ENCODE peak calls at places on chromosomes 11 and 22, in four cellular contexts. P, L, C and H are unnamed samples.

GRCh38 chr11:72831521-72832300 is 17.5 kb downstream of the ATG16L2 start:
- DNase-seq in P (peak), L (peak), C (no peak), H (peak)

GRCh38 chr11:12445001-12445400 is 67.6 kb downstream of the PARVA start:
- DNase-seq in P (no peak), L (no peak), C (no peak), H (no peak)

GRCh38 chr22:19800761-19801244 is 40.2 kb downstream of the TBX1 start:
- DNase-seq in C (no peak), P (peak), L (peak), H (peak)

GRCh38 chr22:36472689-36473088 is 8.8 kb downstream of the TXN2 start:
- DNase-seq in L (no peak), C (no peak), P (no peak), H (no peak)

GRCh38 chr11:119424775-119425174 is 1.8 kb upstream of the THY1 start:
- DNase-seq in P (no peak), C (no peak), L (no peak), H (no peak)

GRCh38 chr22:36447634-36448033 is 33.8 kb downstream of the TXN2 start:
- DNase-seq in P (no peak), L (no peak), C (peak), H (no peak)

GRCh38 chr11:133815636-133816035 is 29.7 kb downstream of the SPATA19 start:
- DNase-seq in C (no peak), P (no peak), L (no peak), H (no peak)

GRCh38 chr11:8267831-8268529 is 4.3 kb upstream of the LMO1 start:
- DNase-seq in L (no peak), P (no peak), C (no peak), H (no peak)

GRCh38 chr22:25368271-25368670 is 148.8 kb downstream of the CRYBB2 start:
- DNase-seq in P (peak), L (peak), C (no peak), H (no peak)

GRCh38 chr11:13215157-13215556 is 62.4 kb upstream of the BMAL1 start:
- DNase-seq in C (no peak), P (peak), L (peak), H (no peak)

GRCh38 chr22:30270841-30271240 is 4.2 kb upstream of the OSM start:
- DNase-seq in C (peak), L (peak), P (peak), H (no peak)

GRCh38 chr11:43503417-43503816 is 144.7 kb downstream of the TTC17 start:
- DNase-seq in C (no peak), P (no peak), L (no peak), H (no peak)

GRCh38 chr11:85845052-85845631 is 10.0 kb upstream of the CCDC83 start:
- DNase-seq in L (peak), P (peak), C (no peak), H (no peak)

GRCh38 chr22:48711669-48712068 is 1116.0 kb downstream of the BRD1 start:
- DNase-seq in C (no peak), P (no peak), L (no peak), H (no peak)

GRCh38 chr22:38230108-38230825 is 28.5 kb downstream of the MAFF start:
- DNase-seq in P (no peak), L (no peak), C (peak), H (no peak)

GRCh38 chr22:29716814-29717213 is 3.0 kb upstream of the CABP7 start:
- DNase-seq in L (peak), C (no peak), P (peak), H (peak)

GRCh38 chr22:47786650-47787290 is 1024.3 kb downstream of the TBC1D22A start:
- DNase-seq in L (no peak), C (no peak), P (no peak), H (no peak)

GRCh38 chr11:30128269-30128932 is 102.4 kb upstream of the FSHB start:
- DNase-seq in P (peak), C (no peak), L (peak), H (peak)

GRCh38 chr11:62439785-62440602 is 21.2 kb downstream of the SCGB1A1 start:
- DNase-seq in C (no peak), L (peak), P (peak), H (no peak)

GRCh38 chr11:79708319-79708928 is 267.6 kb upstream of the TENM4 start:
- DNase-seq in P (peak), C (peak), L (peak), H (peak)

GRCh38 chr11:26929806-26930517 is 64.0 kb upstream of the FIBIN start:
- DNase-seq in P (no peak), L (no peak), C (no peak), H (no peak)

GRCh38 chr11:33543823-33544222 is 156.8 kb downstream of the C11orf91 start:
- DNase-seq in P (peak), L (peak), C (no peak), H (no peak)

GRCh38 chr11:30295178-30295885 is 27.6 kb upstream of the ARL14EP start:
- DNase-seq in L (no peak), P (no peak), C (no peak), H (no peak)

GRCh38 chr22:17154971-17155370 is 4.1 kb downstream of the HDHD5 start:
- DNase-seq in C (no peak), P (no peak), L (no peak), H (no peak)

GRCh38 chr11:77602385-77603105 is 12.8 kb downstream of the AQP11 start:
- DNase-seq in L (peak), C (no peak), P (peak), H (no peak)

GRCh38 chr11:102007567-102008437 is 39.4 kb upstream of the CFAP300 start:
- DNase-seq in P (peak), L (peak), C (peak), H (peak)

GRCh38 chr11:93248602-93249001 is 50.8 kb upstream of the SLC36A4 start:
- DNase-seq in C (no peak), L (no peak), P (peak), H (no peak)

GRCh38 chr11:34926831-34927132 is 10.4 kb downstream of the PDHX start:
- DNase-seq in C (no peak), L (peak), P (peak), H (no peak)

GRCh38 chr22:23697031-23697970 is 6.5 kb downstream of the RGL4 start:
- DNase-seq in C (no peak), L (no peak), P (no peak), H (no peak)